ENCODE peak calls at places on chromosomes 12 and 14, in four cellular contexts. One of them, this sample, is unnamed.

GRCh38 chr14:50001999-50002925 is 109.4 kb downstream of the ARF6 start:
- DNase-seq in HepG2: no peak
- DNase-seq in K562: no peak
- DNase-seq in HCT116: no peak
- DNase-seq in this sample: no peak

GRCh38 chr14:51540364-51540763 is 111.3 kb upstream of the FRMD6 start:
- DNase-seq in K562: no peak
- DNase-seq in HepG2: no peak
- DNase-seq in HCT116: no peak
- DNase-seq in this sample: no peak

GRCh38 chr12:51238037-51238509 is 553 bp upstream of the DAZAP2 start:
- DNase-seq in HCT116: no peak
- DNase-seq in K562: no peak
- DNase-seq in HepG2: no peak
- DNase-seq in this sample: no peak

GRCh38 chr14:92254786-92255185 is 68.2 kb upstream of the SLC24A4 start:
- DNase-seq in HCT116: no peak
- DNase-seq in K562: no peak
- DNase-seq in HepG2: no peak
- DNase-seq in this sample: no peak

GRCh38 chr14:94177806-94178205 is 3.7 kb downstream of the PPP4R4 start:
- DNase-seq in HepG2: no peak
- DNase-seq in K562: no peak
- DNase-seq in HCT116: no peak
- DNase-seq in this sample: no peak

GRCh38 chr12:42145197-42145549 is 499 bp upstream of the GXYLT1 start:
- DNase-seq in HCT116: no peak
- DNase-seq in HepG2: no peak
- DNase-seq in K562: no peak
- DNase-seq in this sample: no peak

GRCh38 chr12:96360550-96360949 is 39.7 kb downstream of the CDK17 start:
- DNase-seq in K562: no peak
- DNase-seq in HepG2: no peak
- DNase-seq in HCT116: no peak
- DNase-seq in this sample: no peak

GRCh38 chr14:80364274-80364673 is 153.0 kb upstream of the DIO2 start:
- DNase-seq in HepG2: peak; percentile 3
- DNase-seq in K562: no peak
- DNase-seq in HCT116: no peak
- DNase-seq in this sample: no peak

GRCh38 chr12:29273178-29273843 is 107.7 kb downstream of the ERGIC2 start:
- DNase-seq in K562: no peak
- DNase-seq in HCT116: no peak
- DNase-seq in HepG2: no peak
- DNase-seq in this sample: no peak

GRCh38 chr12:70043490-70044138 is 199.6 kb upstream of the CNOT2 start:
- DNase-seq in HCT116: no peak
- DNase-seq in HepG2: no peak
- DNase-seq in K562: no peak
- DNase-seq in this sample: no peak

GRCh38 chr14:54108481-54109471 is 152.2 kb upstream of the BMP4 start:
- DNase-seq in HCT116: peak; percentile 48
- DNase-seq in HepG2: peak; percentile 96
- DNase-seq in K562: no peak
- DNase-seq in this sample: no peak

GRCh38 chr12:70849265-70849960 is 71.1 kb downstream of the PTPRR start:
- DNase-seq in K562: peak; percentile 8
- DNase-seq in HCT116: peak; percentile 16
- DNase-seq in HepG2: peak; percentile 2
- DNase-seq in this sample: no peak

GRCh38 chr14:77097006-77097688 is 911 bp upstream of the CIPC start:
- DNase-seq in K562: no peak
- DNase-seq in HepG2: peak; percentile 17
- DNase-seq in HCT116: no peak
- DNase-seq in this sample: no peak

GRCh38 chr14:93736378-93737014 is 51.8 kb downstream of the PRIMA1 start:
- DNase-seq in K562: peak; percentile 14
- DNase-seq in HepG2: peak; percentile 16
- DNase-seq in HCT116: no peak
- DNase-seq in this sample: no peak

GRCh38 chr14:86296173-86296572 is 766.2 kb downstream of the FLRT2 start:
- DNase-seq in K562: no peak
- DNase-seq in HCT116: no peak
- DNase-seq in HepG2: no peak
- DNase-seq in this sample: no peak

GRCh38 chr14:62645649-62646048 is 399.6 kb downstream of the KCNH5 start:
- DNase-seq in HCT116: no peak
- DNase-seq in HepG2: no peak
- DNase-seq in K562: no peak
- DNase-seq in this sample: no peak

GRCh38 chr12:5648692-5649338 is 216.9 kb downstream of the NTF3 start:
- DNase-seq in K562: no peak
- DNase-seq in HepG2: peak; percentile 27
- DNase-seq in HCT116: peak; percentile 4
- DNase-seq in this sample: no peak

GRCh38 chr12:66398931-66399625 is 96.8 kb downstream of the HELB start:
- DNase-seq in K562: no peak
- DNase-seq in HCT116: no peak
- DNase-seq in HepG2: no peak
- DNase-seq in this sample: no peak

GRCh38 chr12:124603910-124604775 is 36.7 kb upstream of the NCOR2 start:
- DNase-seq in K562: no peak
- DNase-seq in HepG2: no peak
- DNase-seq in HCT116: no peak
- DNase-seq in this sample: no peak

GRCh38 chr12:57619434-57620244 is 8.4 kb downstream of the ARHGEF25 start:
- DNase-seq in HepG2: no peak
- DNase-seq in K562: no peak
- DNase-seq in HCT116: no peak
- DNase-seq in this sample: no peak

GRCh38 chr14:63174760-63175191 is 29.5 kb upstream of the RHOJ start:
- DNase-seq in HepG2: peak; percentile 45
- DNase-seq in K562: peak; percentile 5
- DNase-seq in HCT116: peak; percentile 12
- DNase-seq in this sample: no peak

DNA sequence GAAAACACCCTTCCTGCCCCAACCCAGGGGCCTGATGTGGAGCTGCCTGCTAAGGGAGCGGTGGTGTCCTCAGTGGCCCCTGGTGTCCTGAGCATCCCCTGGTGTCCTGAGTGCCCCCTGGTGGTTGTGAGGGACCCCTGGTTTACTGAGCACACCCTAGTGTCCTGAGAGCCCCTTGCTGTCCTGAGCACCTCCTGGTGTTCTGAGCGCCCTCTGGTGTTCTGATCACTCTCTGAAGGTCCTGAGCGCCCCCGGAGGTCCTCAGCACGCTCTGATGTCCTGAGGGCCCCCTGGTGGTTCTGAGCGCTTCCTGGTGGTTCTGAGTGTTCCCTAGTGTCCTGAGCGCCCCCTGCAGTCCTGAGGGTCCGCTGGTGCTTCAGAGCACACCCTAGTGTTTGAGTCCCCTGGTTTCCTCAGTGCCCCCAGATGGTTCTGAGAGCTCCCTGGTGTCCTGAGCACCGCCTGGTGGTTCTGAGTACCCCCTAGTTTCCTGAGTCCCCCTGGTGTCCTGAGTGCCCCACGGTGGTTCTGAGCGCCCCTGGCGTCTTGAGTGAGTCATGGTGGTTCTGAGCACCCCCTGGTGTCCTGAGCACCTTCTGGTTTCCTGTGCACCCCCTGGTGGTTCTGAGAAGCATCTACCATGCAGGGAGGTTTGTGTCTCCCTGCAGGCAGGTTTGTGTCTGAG is 1004.2 kb downstream of the TMEM121 start:
- DNase-seq in K562: peak; percentile 8
- DNase-seq in HepG2: peak; percentile 5
- DNase-seq in HCT116: no peak
- DNase-seq in this sample: peak; percentile 30
- TF ChIP-seq TCF7L2 in K562: no peak
- TF ChIP-seq TCF7L2 in HepG2: no peak
- TF ChIP-seq TCF7L2 in HCT116: no peak
- TF ChIP-seq TCF7L2 in this sample: no peak

GRCh38 chr12:79296128-79296527 is 394.6 kb downstream of the PAWR start:
- DNase-seq in K562: no peak
- DNase-seq in HepG2: no peak
- DNase-seq in HCT116: no peak
- DNase-seq in this sample: no peak
- TF ChIP-seq TCF7L2 in K562: no peak
- TF ChIP-seq TCF7L2 in HepG2: no peak
- TF ChIP-seq TCF7L2 in HCT116: no peak
- TF ChIP-seq TCF7L2 in this sample: no peak

GRCh38 chr12:43930032-43930431 is 94.2 kb downstream of the TMEM117 start:
- DNase-seq in HCT116: no peak
- DNase-seq in K562: no peak
- DNase-seq in HepG2: no peak
- DNase-seq in this sample: no peak
- TF ChIP-seq TCF7L2 in HCT116: no peak
- TF ChIP-seq TCF7L2 in K562: no peak
- TF ChIP-seq TCF7L2 in HepG2: no peak
- TF ChIP-seq TCF7L2 in this sample: no peak

GRCh38 chr12:1855241-1855640 is 34.9 kb downstream of the LRTM2 start:
- DNase-seq in HepG2: no peak
- DNase-seq in HCT116: no peak
- DNase-seq in K562: no peak
- DNase-seq in this sample: no peak

GRCh38 chr12:1857086-1857485 is 36.7 kb downstream of the LRTM2 start:
- DNase-seq in K562: no peak
- DNase-seq in HepG2: no peak
- DNase-seq in HCT116: no peak
- DNase-seq in this sample: no peak

GRCh38 chr12:1859643-1860042 is 39.3 kb downstream of the LRTM2 start:
- DNase-seq in HCT116: no peak
- DNase-seq in HepG2: no peak
- DNase-seq in K562: no peak
- DNase-seq in this sample: no peak

GRCh38 chr12:1857821-1858220 is 37.5 kb downstream of the LRTM2 start:
- DNase-seq in K562: no peak
- DNase-seq in HepG2: no peak
- DNase-seq in HCT116: no peak
- DNase-seq in this sample: no peak

DNA sequence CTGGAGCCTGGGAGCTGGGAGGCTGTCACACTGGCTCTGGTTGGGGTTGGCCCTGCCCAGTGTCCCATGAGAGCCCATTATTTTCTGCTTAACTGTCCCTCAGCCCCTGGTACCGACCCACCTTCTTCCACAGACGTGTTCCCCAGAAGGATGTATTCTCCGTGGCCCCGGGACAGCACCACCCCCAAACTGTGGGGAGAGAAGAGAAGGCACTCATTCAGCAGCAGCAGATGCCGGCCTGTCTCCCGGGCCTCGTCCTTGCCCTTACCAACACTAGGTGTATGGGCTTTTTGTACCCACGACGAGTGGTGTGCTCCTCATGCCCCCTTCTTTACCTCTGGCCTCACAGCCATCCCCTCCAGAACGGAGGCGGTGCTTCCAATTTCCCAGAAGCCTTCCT is 38.1 kb downstream of the LRTM2 start:
- DNase-seq in HCT116: no peak
- DNase-seq in K562: no peak
- DNase-seq in HepG2: no peak
- DNase-seq in this sample: no peak
- TF ChIP-seq TCF7L2 in HCT116: no peak
- TF ChIP-seq TCF7L2 in K562: no peak
- TF ChIP-seq TCF7L2 in HepG2: no peak
- TF ChIP-seq TCF7L2 in this sample: no peak